ENCODE peak calls at places on chromosomes 6 and 20, in four cellular contexts. U is K562, W is WTC11, L is SK-N-SH. R is an unnamed sample.

GRCh38 chr20:62489186-62489939 is 13.6 kb upstream of the GATA5 start:
- DNase-seq in U (peak), W (no peak), L (no peak), R (no peak)

GRCh38 chr20:37543828-37544227 is 16.2 kb upstream of the BLCAP start:
- DNase-seq in U (no peak), W (no peak), L (peak), R (no peak)

GRCh38 chr20:36543187-36544133 is 2.1 kb downstream of the MYL9 start:
- DNase-seq in U (no peak), W (no peak), L (no peak), R (no peak)

GRCh38 chr6:149164199-149164745 is 153.2 kb upstream of the TAB2 start:
- DNase-seq in U (no peak), W (no peak), L (no peak), R (no peak)

GRCh38 chr6:15475261-15475660 is 187.6 kb downstream of the DTNBP1 start:
- DNase-seq in U (no peak), W (no peak), L (no peak), R (no peak)

GRCh38 chr20:45892828-45893500 is 1.8 kb downstream of the CTSA start:
- DNase-seq in U (no peak), W (no peak), L (no peak), R (no peak)

GRCh38 chr6:47097092-47097945 is 55.2 kb upstream of the ADGRF1 start:
- DNase-seq in U (peak), W (peak), L (peak), R (peak)

GRCh38 chr20:38221041-38221589 is 39.4 kb downstream of the KIAA1755 start:
- DNase-seq in U (peak), W (peak), L (peak), R (no peak)

GRCh38 chr20:14744723-14745122 is 407.3 kb upstream of the FLRT3 start:
- DNase-seq in U (no peak), W (no peak), L (no peak), R (peak)

GRCh38 chr6:153024401-153025017 is 22.0 kb upstream of the MTRF1L start:
- DNase-seq in U (peak), W (peak), L (peak), R (peak)

GRCh38 chr6:160791459-160791858 is 89.4 kb downstream of the PLG start:
- DNase-seq in U (no peak), W (no peak), L (no peak), R (peak)

GRCh38 chr20:50595988-50596693 is 86.0 kb downstream of the PTPN1 start:
- DNase-seq in U (no peak), W (no peak), L (no peak), R (no peak)

GRCh38 chr20:35886537-35886936 is 67.8 kb downstream of the SCAND1 start:
- DNase-seq in U (peak), W (no peak), L (peak), R (no peak)

GRCh38 chr20:58175425-58175824 is 53.0 kb downstream of the ANKRD60 start:
- DNase-seq in U (no peak), W (no peak), L (no peak), R (no peak)

GRCh38 chr6:21771626-21772320 is 178.2 kb downstream of the SOX4 start:
- DNase-seq in U (no peak), W (no peak), L (no peak), R (no peak)

DNA sequence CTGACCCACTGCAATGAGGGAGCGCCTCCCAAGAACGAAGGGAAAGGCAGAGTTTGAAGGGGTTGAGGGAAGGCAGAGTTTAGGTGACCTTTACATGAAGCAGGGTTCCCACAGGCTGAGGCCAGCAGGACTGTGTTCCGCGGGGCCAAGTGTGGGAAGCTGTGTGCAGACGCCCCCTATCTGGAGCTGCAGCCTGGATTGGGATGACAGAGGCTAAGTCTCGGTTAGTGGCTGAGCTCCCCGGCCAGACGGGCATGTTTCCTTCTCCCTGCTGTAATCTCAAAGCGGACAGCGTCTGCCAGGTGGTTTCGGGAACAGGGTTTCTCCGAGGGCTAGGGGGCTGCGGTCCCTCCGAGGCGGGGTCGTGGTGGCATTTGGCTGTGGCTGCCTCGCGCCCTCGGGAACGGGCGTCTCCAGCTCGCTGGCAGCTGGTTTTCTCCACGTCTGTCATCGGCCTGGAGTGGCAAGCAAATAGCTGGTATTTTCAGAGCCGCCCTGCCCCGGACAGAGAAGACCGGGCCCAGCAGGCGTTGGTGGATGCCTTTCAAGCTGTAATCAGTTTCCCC is 702 bp upstream of the PYGB start:
- DNase-seq in U (peak), W (peak), L (peak), R (no peak)
- TF ChIP-seq USF1 in U (no peak), W (no peak), L (no peak), R (no peak)

GRCh38 chr6:19329078-19329477 is 508.1 kb upstream of the ID4 start:
- DNase-seq in U (no peak), W (no peak), L (no peak), R (no peak)

GRCh38 chr6:19325335-19325789 is 511.8 kb upstream of the ID4 start:
- DNase-seq in U (no peak), W (no peak), L (no peak), R (no peak)

GRCh38 chr6:19327684-19328083 is 509.5 kb upstream of the ID4 start:
- DNase-seq in U (no peak), W (no peak), L (no peak), R (no peak)

GRCh38 chr6:19322691-19323470 is 514.3 kb upstream of the ID4 start:
- DNase-seq in U (no peak), W (no peak), L (no peak), R (no peak)

GRCh38 chr6:19327246-19327645 is 509.9 kb upstream of the ID4 start:
- DNase-seq in U (no peak), W (no peak), L (no peak), R (no peak)
- TF ChIP-seq USF1 in U (no peak), W (no peak), L (no peak), R (no peak)

DNA sequence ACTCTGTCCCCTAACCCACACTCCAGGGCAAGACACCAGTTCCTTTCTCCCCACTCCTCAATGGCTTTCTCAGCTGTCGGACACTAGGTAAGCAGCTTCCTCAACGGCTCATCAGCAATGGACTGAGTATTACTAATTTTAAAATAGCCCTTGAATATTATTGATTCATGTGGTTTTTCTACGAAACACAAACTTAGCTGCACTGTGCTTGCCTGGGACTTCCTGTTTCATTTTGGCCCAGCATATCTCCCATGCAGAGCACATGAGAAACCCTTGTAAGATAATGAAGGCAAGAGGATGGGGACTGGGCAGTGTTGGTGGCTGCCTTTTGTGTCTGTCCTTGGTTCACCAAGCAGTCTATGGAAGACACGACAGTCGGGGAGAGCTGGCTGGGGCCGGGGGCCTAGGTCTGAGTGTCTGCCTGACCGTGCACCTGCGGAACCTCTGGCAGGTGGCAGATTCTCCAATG is 48.9 kb downstream of the RNASET2 start:
- DNase-seq in U (no peak), W (no peak), L (no peak), R (peak)
- TF ChIP-seq USF1 in U (no peak), W (no peak), L (no peak), R (no peak)

DNA sequence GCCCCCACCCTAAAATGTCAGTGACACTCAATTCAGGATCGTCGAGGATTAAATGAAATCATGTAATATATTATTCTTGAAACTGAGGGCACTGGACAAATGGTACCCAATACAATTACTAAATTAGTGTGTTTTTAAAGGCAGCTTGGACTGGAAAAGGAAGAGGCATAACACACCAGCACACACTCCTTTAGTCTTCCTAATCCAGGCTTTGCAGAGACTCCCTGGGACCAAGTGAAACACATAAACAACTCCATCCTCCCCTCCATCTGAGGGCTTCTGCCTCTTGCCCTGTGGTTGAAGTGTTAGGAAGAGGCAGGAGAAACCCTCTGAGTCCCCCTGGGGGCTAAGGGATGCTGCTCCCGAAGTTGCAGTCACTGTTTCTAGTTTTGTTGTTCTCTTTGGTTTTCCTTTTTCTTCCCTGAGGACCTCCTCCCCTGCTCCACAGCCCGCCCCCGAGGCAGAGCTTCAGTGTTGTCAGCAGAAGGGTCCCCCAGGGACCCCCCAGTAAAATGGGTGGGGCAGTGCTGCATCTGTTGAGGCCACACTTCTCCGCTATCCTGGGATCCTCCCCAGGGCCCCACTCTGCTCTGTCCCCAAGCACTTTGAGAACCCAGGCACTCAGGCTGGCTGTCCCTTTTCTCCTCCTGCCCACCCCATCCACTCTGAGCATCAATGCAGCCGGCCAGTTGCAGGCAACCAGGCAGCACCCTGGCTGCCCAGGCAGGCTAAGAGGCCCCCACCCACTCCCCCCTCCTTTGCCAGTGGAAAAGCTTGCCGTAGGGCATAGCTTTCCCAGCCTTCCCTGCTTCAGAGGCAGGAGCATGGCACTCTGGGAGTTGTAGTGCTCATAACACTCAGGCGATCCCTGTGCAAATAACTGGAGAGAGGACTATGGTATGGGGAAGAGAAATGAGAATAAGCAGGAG is 5.9 kb downstream of the TMEM63B start:
- DNase-seq in U (peak), W (peak), L (peak), R (no peak)
- TF ChIP-seq USF1 in U (no peak), W (no peak), L (no peak), R (no peak)

GRCh38 chr6:31575335-31575901 is at the start of gene TNF:
- DNase-seq in U (no peak), W (no peak), L (no peak), R (peak)
- TF ChIP-seq USF1 in U (no peak), W (no peak), L (no peak), R (no peak)

DNA sequence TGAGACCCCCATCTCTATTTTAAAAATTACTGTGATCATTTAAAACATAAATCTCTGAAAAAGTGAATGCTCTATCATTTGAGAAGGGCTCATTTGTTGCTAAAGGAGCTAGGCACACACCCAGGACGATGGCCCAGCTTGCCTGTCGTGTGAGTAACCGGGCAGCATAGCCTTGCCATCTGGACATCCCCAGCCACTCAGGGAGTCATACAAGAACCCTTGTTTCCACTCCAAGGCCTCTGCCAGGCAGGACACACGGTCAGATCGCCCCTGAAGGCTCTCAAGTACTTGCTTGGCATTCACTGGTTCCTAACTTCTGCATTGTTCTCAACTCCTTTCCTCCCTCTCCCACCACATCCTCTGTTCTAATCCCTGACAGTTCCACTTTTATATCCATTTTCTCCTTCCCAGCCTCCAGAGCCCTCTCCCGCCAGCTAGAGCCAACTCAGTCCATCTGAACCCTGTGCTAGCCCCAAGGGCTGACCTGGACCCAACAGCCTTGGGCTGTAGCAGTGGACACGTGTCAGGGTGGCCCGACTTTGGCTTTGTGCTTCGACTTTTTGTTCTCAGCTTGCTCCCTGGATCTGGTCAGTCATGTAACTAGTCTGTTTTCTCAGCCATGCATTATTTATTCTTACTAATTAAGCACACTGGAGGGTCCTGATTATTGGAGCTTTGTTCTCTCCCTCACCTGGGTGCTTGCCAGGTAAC is 15.7 kb upstream of the EZR start:
- DNase-seq in U (no peak), W (no peak), L (no peak), R (no peak)
- TF ChIP-seq USF1 in U (no peak), W (no peak), L (no peak), R (no peak)

GRCh38 chr20:63639093-63639860 is 12.4 kb upstream of the GMEB2 start:
- DNase-seq in U (no peak), W (no peak), L (no peak), R (no peak)
- TF ChIP-seq USF1 in U (no peak), W (no peak), L (no peak), R (no peak)

GRCh38 chr20:22449115-22449973 is 135.0 kb downstream of the FOXA2 start:
- DNase-seq in U (no peak), W (no peak), L (no peak), R (no peak)
- TF ChIP-seq USF1 in U (no peak), W (no peak), L (no peak), R (no peak)